ENCODE peak calls at places on chromosomes 6 and 20, in seven cellular contexts. One of them, this sample, is unnamed.

GRCh38 chr20:63773571-63774347 is 34.2 kb downstream of the SLC2A4RG start:
- DNase-seq in NCI-H1694: no peak
- DNase-seq in GM13976: no peak
- DNase-seq in adipocyte: no peak
- DNase-seq in activated naive CD4-positive, alpha-beta T cell: no peak
- DNase-seq in T-helper 2 cell treated with Interferon-gamma antibody and Interleukin-4, amounts not matched to agents 5 μg/mL and 100 μg/mL, for 36 hours: no peak
- DNase-seq in amygdala: no peak
- DNase-seq in this sample: no peak

GRCh38 chr20:31987744-31988143 is 19.8 kb downstream of the XKR7 start:
- DNase-seq in NCI-H1694: no peak
- DNase-seq in GM13976: no peak
- DNase-seq in adipocyte: peak; percentile 7
- DNase-seq in activated naive CD4-positive, alpha-beta T cell: no peak
- DNase-seq in T-helper 2 cell treated with Interferon-gamma antibody and Interleukin-4, amounts not matched to agents 5 μg/mL and 100 μg/mL, for 36 hours: no peak
- DNase-seq in amygdala: no peak
- DNase-seq in this sample: no peak

GRCh38 chr20:6566821-6567220 is 200.7 kb upstream of the BMP2 start:
- DNase-seq in NCI-H1694: no peak
- DNase-seq in GM13976: no peak
- DNase-seq in adipocyte: peak; percentile 88
- DNase-seq in activated naive CD4-positive, alpha-beta T cell: no peak
- DNase-seq in T-helper 2 cell treated with Interferon-gamma antibody and Interleukin-4, amounts not matched to agents 5 μg/mL and 100 μg/mL, for 36 hours: no peak
- DNase-seq in amygdala: no peak
- DNase-seq in this sample: no peak

GRCh38 chr6:74871757-74872156 is 334.1 kb downstream of the COL12A1 start:
- DNase-seq in NCI-H1694: no peak
- DNase-seq in GM13976: no peak
- DNase-seq in adipocyte: peak; percentile 72
- DNase-seq in activated naive CD4-positive, alpha-beta T cell: no peak
- DNase-seq in T-helper 2 cell treated with Interferon-gamma antibody and Interleukin-4, amounts not matched to agents 5 μg/mL and 100 μg/mL, for 36 hours: no peak
- DNase-seq in amygdala: no peak
- DNase-seq in this sample: peak; percentile 37

GRCh38 chr6:161261325-161261724 is 12.5 kb downstream of the AGPAT4 start:
- DNase-seq in NCI-H1694: no peak
- DNase-seq in GM13976: no peak
- DNase-seq in adipocyte: no peak
- DNase-seq in activated naive CD4-positive, alpha-beta T cell: no peak
- DNase-seq in T-helper 2 cell treated with Interferon-gamma antibody and Interleukin-4, amounts not matched to agents 5 μg/mL and 100 μg/mL, for 36 hours: no peak
- DNase-seq in amygdala: no peak
- DNase-seq in this sample: no peak

GRCh38 chr6:134351615-134352474 is 33.9 kb upstream of the SGK1 start:
- DNase-seq in NCI-H1694: no peak
- DNase-seq in GM13976: no peak
- DNase-seq in adipocyte: no peak
- DNase-seq in activated naive CD4-positive, alpha-beta T cell: no peak
- DNase-seq in T-helper 2 cell treated with Interferon-gamma antibody and Interleukin-4, amounts not matched to agents 5 μg/mL and 100 μg/mL, for 36 hours: peak; percentile 17
- DNase-seq in amygdala: no peak
- DNase-seq in this sample: no peak

GRCh38 chr6:27893836-27894807 is 18.1 kb downstream of the OR2B2 start:
- DNase-seq in NCI-H1694: peak; percentile 76
- DNase-seq in GM13976: peak; percentile 66
- DNase-seq in adipocyte: peak; percentile 99
- DNase-seq in activated naive CD4-positive, alpha-beta T cell: peak; percentile 28
- DNase-seq in T-helper 2 cell treated with Interferon-gamma antibody and Interleukin-4, amounts not matched to agents 5 μg/mL and 100 μg/mL, for 36 hours: peak; percentile 83
- DNase-seq in amygdala: peak; percentile 72
- DNase-seq in this sample: peak; percentile 93

GRCh38 chr20:46351357-46352058 is 43.2 kb upstream of the CDH22 start:
- DNase-seq in NCI-H1694: no peak
- DNase-seq in GM13976: peak; percentile 78
- DNase-seq in adipocyte: no peak
- DNase-seq in activated naive CD4-positive, alpha-beta T cell: no peak
- DNase-seq in T-helper 2 cell treated with Interferon-gamma antibody and Interleukin-4, amounts not matched to agents 5 μg/mL and 100 μg/mL, for 36 hours: no peak
- DNase-seq in amygdala: no peak
- DNase-seq in this sample: no peak

GRCh38 chr20:4555188-4555893 is 166.4 kb upstream of the PRND start:
- DNase-seq in NCI-H1694: no peak
- DNase-seq in GM13976: no peak
- DNase-seq in adipocyte: peak; percentile 28
- DNase-seq in activated naive CD4-positive, alpha-beta T cell: no peak
- DNase-seq in T-helper 2 cell treated with Interferon-gamma antibody and Interleukin-4, amounts not matched to agents 5 μg/mL and 100 μg/mL, for 36 hours: no peak
- DNase-seq in amygdala: no peak
- DNase-seq in this sample: peak; percentile 49

GRCh38 chr6:5552243-5552642 is 290.9 kb downstream of the FARS2 start:
- DNase-seq in NCI-H1694: no peak
- DNase-seq in GM13976: no peak
- DNase-seq in adipocyte: peak; percentile 17
- DNase-seq in activated naive CD4-positive, alpha-beta T cell: no peak
- DNase-seq in T-helper 2 cell treated with Interferon-gamma antibody and Interleukin-4, amounts not matched to agents 5 μg/mL and 100 μg/mL, for 36 hours: no peak
- DNase-seq in amygdala: no peak
- DNase-seq in this sample: no peak

GRCh38 chr6:30591008-30591407 is 19.8 kb downstream of the ABCF1 start:
- DNase-seq in NCI-H1694: no peak
- DNase-seq in GM13976: no peak
- DNase-seq in adipocyte: peak; percentile 65
- DNase-seq in activated naive CD4-positive, alpha-beta T cell: no peak
- DNase-seq in T-helper 2 cell treated with Interferon-gamma antibody and Interleukin-4, amounts not matched to agents 5 μg/mL and 100 μg/mL, for 36 hours: no peak
- DNase-seq in amygdala: no peak
- DNase-seq in this sample: no peak

GRCh38 chr6:71349395-71349794 is 60.8 kb downstream of the OGFRL1 start:
- DNase-seq in NCI-H1694: peak; percentile 40
- DNase-seq in GM13976: no peak
- DNase-seq in adipocyte: peak; percentile 78
- DNase-seq in activated naive CD4-positive, alpha-beta T cell: no peak
- DNase-seq in T-helper 2 cell treated with Interferon-gamma antibody and Interleukin-4, amounts not matched to agents 5 μg/mL and 100 μg/mL, for 36 hours: no peak
- DNase-seq in amygdala: no peak
- DNase-seq in this sample: peak; percentile 14

GRCh38 chr6:107689881-107690545 is 134.1 kb downstream of the SCML4 start:
- DNase-seq in NCI-H1694: no peak
- DNase-seq in GM13976: no peak
- DNase-seq in adipocyte: no peak
- DNase-seq in activated naive CD4-positive, alpha-beta T cell: no peak
- DNase-seq in T-helper 2 cell treated with Interferon-gamma antibody and Interleukin-4, amounts not matched to agents 5 μg/mL and 100 μg/mL, for 36 hours: no peak
- DNase-seq in amygdala: no peak
- DNase-seq in this sample: no peak

GRCh38 chr20:63863798-63864544 is 1.1 kb upstream of the TPD52L2 start:
- DNase-seq in NCI-H1694: no peak
- DNase-seq in GM13976: peak; percentile 93
- DNase-seq in adipocyte: peak; percentile 89
- DNase-seq in activated naive CD4-positive, alpha-beta T cell: peak; percentile 21
- DNase-seq in T-helper 2 cell treated with Interferon-gamma antibody and Interleukin-4, amounts not matched to agents 5 μg/mL and 100 μg/mL, for 36 hours: peak; percentile 81
- DNase-seq in amygdala: no peak
- DNase-seq in this sample: peak; percentile 93

GRCh38 chr6:95685817-95686216 is 108.5 kb downstream of the MANEA start:
- DNase-seq in NCI-H1694: no peak
- DNase-seq in GM13976: no peak
- DNase-seq in adipocyte: no peak
- DNase-seq in activated naive CD4-positive, alpha-beta T cell: no peak
- DNase-seq in T-helper 2 cell treated with Interferon-gamma antibody and Interleukin-4, amounts not matched to agents 5 μg/mL and 100 μg/mL, for 36 hours: no peak
- DNase-seq in amygdala: no peak
- DNase-seq in this sample: no peak

GRCh38 chr20:59300341-59301081 is at the start of gene EDN3:
- DNase-seq in NCI-H1694: no peak
- DNase-seq in GM13976: no peak
- DNase-seq in adipocyte: no peak
- DNase-seq in activated naive CD4-positive, alpha-beta T cell: no peak
- DNase-seq in T-helper 2 cell treated with Interferon-gamma antibody and Interleukin-4, amounts not matched to agents 5 μg/mL and 100 μg/mL, for 36 hours: no peak
- DNase-seq in amygdala: no peak
- DNase-seq in this sample: no peak

GRCh38 chr6:5082487-5083306 is 2.4 kb upstream of the PPP1R3G start:
- DNase-seq in NCI-H1694: no peak
- DNase-seq in GM13976: no peak
- DNase-seq in adipocyte: peak; percentile 89
- DNase-seq in activated naive CD4-positive, alpha-beta T cell: no peak
- DNase-seq in T-helper 2 cell treated with Interferon-gamma antibody and Interleukin-4, amounts not matched to agents 5 μg/mL and 100 μg/mL, for 36 hours: no peak
- DNase-seq in amygdala: no peak
- DNase-seq in this sample: peak; percentile 22

GRCh38 chr6:159578629-159579028 is 114.4 kb downstream of the SOD2 start:
- DNase-seq in NCI-H1694: no peak
- DNase-seq in GM13976: no peak
- DNase-seq in adipocyte: no peak
- DNase-seq in activated naive CD4-positive, alpha-beta T cell: no peak
- DNase-seq in T-helper 2 cell treated with Interferon-gamma antibody and Interleukin-4, amounts not matched to agents 5 μg/mL and 100 μg/mL, for 36 hours: no peak
- DNase-seq in amygdala: no peak
- DNase-seq in this sample: no peak